ENCODE peak calls at places on chromosomes 12 and 14, in nine cellular contexts. I, U, P, N, C, J, D, K and X are unnamed samples.

GRCh38 chr14:56745091-56745490 is 65.2 kb downstream of the OTX2 start:
- DNase-seq in P (no peak), N (no peak), C (no peak), I (peak; percentile 7), U (no peak), K (no peak), J (no peak), D (no peak), X (no peak)

GRCh38 chr12:67721216-67721615 is 72.7 kb downstream of the DYRK2 start:
- DNase-seq in D (no peak), U (no peak), P (no peak), C (peak; percentile 15), J (no peak), I (no peak), N (no peak), K (no peak), X (no peak)

GRCh38 chr12:89756100-89756637 is 47.5 kb upstream of the ATP2B1 start:
- DNase-seq in J (no peak), I (no peak), K (no peak), N (no peak), U (no peak), D (no peak), C (no peak), P (no peak), X (no peak)

GRCh38 chr14:55129428-55130193 is 559 bp downstream of the LGALS3 start:
- DNase-seq in I (peak; percentile 77), J (peak; percentile 23), K (peak; percentile 43), D (no peak), U (peak; percentile 83), N (peak; percentile 82), C (peak; percentile 75), P (peak; percentile 89), X (no peak)

GRCh38 chr12:81942588-81942987 is 183.4 kb upstream of the PPFIA2 start:
- DNase-seq in D (no peak), U (no peak), I (peak; percentile 20), N (no peak), C (no peak), P (no peak), J (no peak), K (no peak), X (peak; percentile 17)

GRCh38 chr12:56126732-56127239 is 1.3 kb upstream of the ESYT1 start:
- DNase-seq in K (no peak), P (no peak), U (no peak), N (no peak), J (no peak), I (no peak), C (no peak), D (no peak), X (peak; percentile 47)

GRCh38 chr14:89277229-89277628 is 139.8 kb downstream of the FOXN3 start:
- DNase-seq in C (no peak), P (no peak), K (no peak), D (no peak), J (no peak), I (no peak), U (no peak), N (no peak), X (no peak)

GRCh38 chr12:7555752-7556151 is 52.2 kb upstream of the CD163 start:
- DNase-seq in N (no peak), J (no peak), I (peak; percentile 45), P (no peak), D (no peak), K (no peak), C (peak; percentile 19), U (no peak), X (no peak)

GRCh38 chr14:73741876-73742519 is 27.8 kb upstream of the PNMA1 start:
- DNase-seq in K (no peak), J (no peak), I (no peak), U (no peak), D (no peak), C (no peak), P (no peak), N (no peak), X (peak; percentile 82)

GRCh38 chr14:91311284-91311662 is 66.8 kb upstream of the GPR68 start:
- DNase-seq in U (no peak), N (no peak), K (peak; percentile 30), I (no peak), P (no peak), J (no peak), C (no peak), D (no peak), X (peak; percentile 11)

GRCh38 chr12:75908961-75909699 is 122.4 kb downstream of the PHLDA1 start:
- DNase-seq in D (no peak), K (no peak), J (peak; percentile 94), I (no peak), C (peak; percentile 92), P (no peak), U (no peak), N (no peak), X (no peak)

GRCh38 chr14:65373671-65374039 is 38.9 kb upstream of the FUT8 start:
- DNase-seq in N (no peak), D (no peak), I (peak; percentile 4), J (peak; percentile 1), P (no peak), K (no peak), C (no peak), U (no peak), X (no peak)

GRCh38 chr14:64729386-64730060 is 25.3 kb downstream of the PLEKHG3 start:
- DNase-seq in K (no peak), D (no peak), J (no peak), P (no peak), C (no peak), U (no peak), I (no peak), N (no peak), X (no peak)

GRCh38 chr14:77204457-77204796 is 22.8 kb downstream of the TMEM63C start:
- DNase-seq in D (no peak), I (peak; percentile 22), U (no peak), C (no peak), K (no peak), N (no peak), J (peak; percentile 89), P (no peak), X (no peak)

GRCh38 chr12:14959463-14959862 is 1.9 kb downstream of the ARHGDIB start:
- DNase-seq in K (no peak), J (no peak), I (no peak), D (no peak), P (no peak), U (no peak), N (no peak), C (no peak), X (peak; percentile 12)

GRCh38 chr12:53551889-53552291 is 44.6 kb upstream of the NPFF start:
- DNase-seq in D (no peak), K (no peak), N (no peak), C (no peak), U (no peak), J (no peak), I (no peak), P (no peak), X (no peak)